ENCODE peak calls at places on chromosomes 5 and 9, in six cellular contexts. One of them, this sample, is unnamed.
A peak's percentile ranks its signal among the peaks of the same experiment; 100 is the strongest.

GRCh38 chr9:70133253-70134208 is 89.9 kb downstream of the MAMDC2 start:
- DNase-seq in CD8-positive, alpha-beta memory T cell: no peak
- DNase-seq in right atrium auricular region: no peak
- DNase-seq in adrenal gland: no peak
- DNase-seq in stomach: no peak
- DNase-seq in tibial nerve: no peak
- DNase-seq in this sample: no peak

GRCh38 chr5:80408475-80408875 is 611 bp downstream of the ZFYVE16 start:
- DNase-seq in adrenal gland: peak; percentile 78
- DNase-seq in right atrium auricular region: peak; percentile 61
- DNase-seq in stomach: peak; percentile 50
- DNase-seq in tibial nerve: peak; percentile 23
- DNase-seq in CD8-positive, alpha-beta memory T cell: peak; percentile 50
- DNase-seq in this sample: peak; percentile 60

GRCh38 chr5:122295138-122295537 is 16.9 kb upstream of the SNCAIP start:
- DNase-seq in tibial nerve: no peak
- DNase-seq in right atrium auricular region: no peak
- DNase-seq in adrenal gland: no peak
- DNase-seq in stomach: no peak
- DNase-seq in CD8-positive, alpha-beta memory T cell: no peak
- DNase-seq in this sample: no peak

GRCh38 chr9:17635115-17635890 is 56.4 kb downstream of the SH3GL2 start:
- DNase-seq in tibial nerve: no peak
- DNase-seq in adrenal gland: no peak
- DNase-seq in CD8-positive, alpha-beta memory T cell: no peak
- DNase-seq in right atrium auricular region: no peak
- DNase-seq in stomach: no peak
- DNase-seq in this sample: no peak

GRCh38 chr9:93098236-93098946 is 2.4 kb downstream of the CARD19 start:
- DNase-seq in tibial nerve: peak; percentile 72
- DNase-seq in adrenal gland: peak; percentile 90
- DNase-seq in stomach: peak; percentile 85
- DNase-seq in CD8-positive, alpha-beta memory T cell: peak; percentile 54
- DNase-seq in right atrium auricular region: peak; percentile 93
- DNase-seq in this sample: peak; percentile 86

GRCh38 chr9:6229186-6229585 is 13.6 kb downstream of the IL33 start:
- DNase-seq in right atrium auricular region: no peak
- DNase-seq in adrenal gland: no peak
- DNase-seq in CD8-positive, alpha-beta memory T cell: no peak
- DNase-seq in stomach: no peak
- DNase-seq in tibial nerve: no peak
- DNase-seq in this sample: no peak

GRCh38 chr9:72473474-72474241 is 47.8 kb upstream of the TMC1 start:
- DNase-seq in adrenal gland: no peak
- DNase-seq in tibial nerve: no peak
- DNase-seq in right atrium auricular region: no peak
- DNase-seq in CD8-positive, alpha-beta memory T cell: no peak
- DNase-seq in stomach: no peak
- DNase-seq in this sample: no peak

GRCh38 chr9:127796225-127796813 is 6.4 kb upstream of the FPGS start:
- DNase-seq in stomach: peak; percentile 58
- DNase-seq in tibial nerve: no peak
- DNase-seq in CD8-positive, alpha-beta memory T cell: no peak
- DNase-seq in right atrium auricular region: no peak
- DNase-seq in adrenal gland: peak; percentile 65
- DNase-seq in this sample: no peak

GRCh38 chr9:119941081-119941480 is 571.8 kb upstream of the BRINP1 start:
- DNase-seq in tibial nerve: no peak
- DNase-seq in CD8-positive, alpha-beta memory T cell: no peak
- DNase-seq in right atrium auricular region: no peak
- DNase-seq in adrenal gland: no peak
- DNase-seq in stomach: no peak
- DNase-seq in this sample: no peak

GRCh38 chr5:149432861-149433462 is 53.9 kb upstream of the IL17B start:
- DNase-seq in tibial nerve: no peak
- DNase-seq in CD8-positive, alpha-beta memory T cell: no peak
- DNase-seq in adrenal gland: no peak
- DNase-seq in stomach: no peak
- DNase-seq in right atrium auricular region: no peak
- DNase-seq in this sample: no peak

GRCh38 chr5:71938886-71939285 is 168.4 kb upstream of the MAP1B start:
- DNase-seq in CD8-positive, alpha-beta memory T cell: no peak
- DNase-seq in adrenal gland: no peak
- DNase-seq in stomach: peak; percentile 71
- DNase-seq in tibial nerve: no peak
- DNase-seq in right atrium auricular region: no peak
- DNase-seq in this sample: no peak

GRCh38 chr9:33446507-33447403 is 638 bp downstream of the AQP3 start:
- DNase-seq in adrenal gland: no peak
- DNase-seq in tibial nerve: no peak
- DNase-seq in right atrium auricular region: peak; percentile 64
- DNase-seq in CD8-positive, alpha-beta memory T cell: peak; percentile 47
- DNase-seq in stomach: peak; percentile 52
- DNase-seq in this sample: peak; percentile 33

GRCh38 chr5:179162351-179163235 is 102.4 kb downstream of the ZNF354C start:
- DNase-seq in CD8-positive, alpha-beta memory T cell: no peak
- DNase-seq in right atrium auricular region: no peak
- DNase-seq in adrenal gland: no peak
- DNase-seq in stomach: no peak
- DNase-seq in tibial nerve: no peak
- DNase-seq in this sample: no peak

GRCh38 chr9:115289757-115290208 is 171.8 kb upstream of the TNC start:
- DNase-seq in right atrium auricular region: no peak
- DNase-seq in tibial nerve: no peak
- DNase-seq in CD8-positive, alpha-beta memory T cell: no peak
- DNase-seq in stomach: no peak
- DNase-seq in adrenal gland: no peak
- DNase-seq in this sample: no peak

GRCh38 chr5:173878224-173878967 is 9.8 kb upstream of the CPEB4 start:
- DNase-seq in tibial nerve: no peak
- DNase-seq in right atrium auricular region: no peak
- DNase-seq in adrenal gland: no peak
- DNase-seq in stomach: peak; percentile 82
- DNase-seq in CD8-positive, alpha-beta memory T cell: no peak
- DNase-seq in this sample: peak; percentile 62

GRCh38 chr5:139104577-139105271 is 93.4 kb downstream of the SIL1 start:
- DNase-seq in right atrium auricular region: peak; percentile 72
- DNase-seq in stomach: no peak
- DNase-seq in CD8-positive, alpha-beta memory T cell: no peak
- DNase-seq in tibial nerve: peak; percentile 63
- DNase-seq in adrenal gland: peak; percentile 78
- DNase-seq in this sample: peak; percentile 48

GRCh38 chr5:60585618-60586017 is 114.3 kb downstream of the DEPDC1B start:
- DNase-seq in right atrium auricular region: no peak
- DNase-seq in tibial nerve: no peak
- DNase-seq in stomach: no peak
- DNase-seq in CD8-positive, alpha-beta memory T cell: no peak
- DNase-seq in adrenal gland: no peak
- DNase-seq in this sample: no peak

GRCh38 chr5:81021486-81021885 is 61.3 kb downstream of the RASGRF2 start:
- DNase-seq in stomach: no peak
- DNase-seq in tibial nerve: no peak
- DNase-seq in right atrium auricular region: no peak
- DNase-seq in CD8-positive, alpha-beta memory T cell: no peak
- DNase-seq in adrenal gland: no peak
- DNase-seq in this sample: no peak

GRCh38 chr9:135479469-135480052 is at the start of gene PPP1R26:
- DNase-seq in tibial nerve: no peak
- DNase-seq in stomach: peak; percentile 48
- DNase-seq in right atrium auricular region: no peak
- DNase-seq in CD8-positive, alpha-beta memory T cell: no peak
- DNase-seq in adrenal gland: peak; percentile 52
- DNase-seq in this sample: peak; percentile 45

GRCh38 chr9:37027582-37028424 is 6.3 kb downstream of the PAX5 start:
- DNase-seq in CD8-positive, alpha-beta memory T cell: peak; percentile 69
- DNase-seq in right atrium auricular region: no peak
- DNase-seq in stomach: peak; percentile 83
- DNase-seq in tibial nerve: peak; percentile 47
- DNase-seq in adrenal gland: peak; percentile 95
- DNase-seq in this sample: peak; percentile 82

GRCh38 chr9:3880851-3881250 is 355.1 kb upstream of the RFX3 start:
- DNase-seq in CD8-positive, alpha-beta memory T cell: no peak
- DNase-seq in adrenal gland: no peak
- DNase-seq in stomach: no peak
- DNase-seq in right atrium auricular region: no peak
- DNase-seq in tibial nerve: no peak
- DNase-seq in this sample: no peak

GRCh38 chr5:108430931-108431608 is 49.2 kb upstream of the FBXL17 start:
- DNase-seq in stomach: no peak
- DNase-seq in tibial nerve: no peak
- DNase-seq in CD8-positive, alpha-beta memory T cell: no peak
- DNase-seq in adrenal gland: no peak
- DNase-seq in right atrium auricular region: no peak
- DNase-seq in this sample: no peak

GRCh38 chr9:117494401-117495130 is 79.7 kb upstream of the ASTN2 start:
- DNase-seq in adrenal gland: no peak
- DNase-seq in right atrium auricular region: no peak
- DNase-seq in stomach: no peak
- DNase-seq in tibial nerve: no peak
- DNase-seq in CD8-positive, alpha-beta memory T cell: no peak
- DNase-seq in this sample: no peak

GRCh38 chr5:38468202-38468656 is 88.2 kb downstream of the LIFR start:
- DNase-seq in adrenal gland: no peak
- DNase-seq in tibial nerve: peak; percentile 60
- DNase-seq in right atrium auricular region: no peak
- DNase-seq in CD8-positive, alpha-beta memory T cell: no peak
- DNase-seq in stomach: no peak
- DNase-seq in this sample: no peak

GRCh38 chr5:452856-453710 is 10.1 kb downstream of the EXOC3 start:
- DNase-seq in tibial nerve: no peak
- DNase-seq in stomach: no peak
- DNase-seq in adrenal gland: no peak
- DNase-seq in right atrium auricular region: no peak
- DNase-seq in CD8-positive, alpha-beta memory T cell: no peak
- DNase-seq in this sample: peak; percentile 9

GRCh38 chr5:117682416-117682815 is 1107.8 kb upstream of the SEMA6A start:
- DNase-seq in right atrium auricular region: no peak
- DNase-seq in adrenal gland: no peak
- DNase-seq in CD8-positive, alpha-beta memory T cell: no peak
- DNase-seq in tibial nerve: no peak
- DNase-seq in stomach: no peak
- DNase-seq in this sample: no peak

GRCh38 chr9:89612566-89613278 is 7.9 kb downstream of the GADD45G start:
- DNase-seq in tibial nerve: no peak
- DNase-seq in CD8-positive, alpha-beta memory T cell: no peak
- DNase-seq in right atrium auricular region: no peak
- DNase-seq in adrenal gland: no peak
- DNase-seq in stomach: no peak
- DNase-seq in this sample: no peak

GRCh38 chr9:112035166-112035816 is 138.7 kb downstream of the UGCG start:
- DNase-seq in stomach: no peak
- DNase-seq in adrenal gland: no peak
- DNase-seq in right atrium auricular region: no peak
- DNase-seq in CD8-positive, alpha-beta memory T cell: no peak
- DNase-seq in tibial nerve: no peak
- DNase-seq in this sample: no peak

GRCh38 chr5:140432916-140433315 is 31.3 kb downstream of the ANKHD1 start:
- DNase-seq in tibial nerve: no peak
- DNase-seq in stomach: no peak
- DNase-seq in CD8-positive, alpha-beta memory T cell: no peak
- DNase-seq in adrenal gland: no peak
- DNase-seq in right atrium auricular region: no peak
- DNase-seq in this sample: no peak

GRCh38 chr5:62640437-62640836 is 61.8 kb downstream of the LRRC70 start:
- DNase-seq in adrenal gland: no peak
- DNase-seq in stomach: no peak
- DNase-seq in tibial nerve: no peak
- DNase-seq in right atrium auricular region: no peak
- DNase-seq in CD8-positive, alpha-beta memory T cell: no peak
- DNase-seq in this sample: no peak

GRCh38 chr9:123421211-123421585 is 65.2 kb downstream of the CRB2 start:
- DNase-seq in CD8-positive, alpha-beta memory T cell: no peak
- DNase-seq in stomach: no peak
- DNase-seq in adrenal gland: no peak
- DNase-seq in tibial nerve: no peak
- DNase-seq in right atrium auricular region: no peak
- DNase-seq in this sample: no peak
- H3K4me3 ChIP-seq in CD8-positive, alpha-beta memory T cell: no peak overlapping the region
- H3K4me3 ChIP-seq in stomach: no peak overlapping the region
- H3K4me3 ChIP-seq in adrenal gland: no peak overlapping the region
- H3K4me3 ChIP-seq in tibial nerve: no peak overlapping the region
- H3K4me3 ChIP-seq in right atrium auricular region: no peak overlapping the region
- H3K4me3 ChIP-seq in this sample: no peak overlapping the region

GRCh38 chr9:138003485-138004190 is 126.1 kb downstream of the CACNA1B start:
- DNase-seq in right atrium auricular region: peak; percentile 51
- DNase-seq in tibial nerve: no peak
- DNase-seq in adrenal gland: no peak
- DNase-seq in CD8-positive, alpha-beta memory T cell: no peak
- DNase-seq in stomach: peak; percentile 16
- DNase-seq in this sample: no peak
- H3K27me3 ChIP-seq in right atrium auricular region: no peaks in the 10 kb centered on the region
- H3K27me3 ChIP-seq in tibial nerve: no peaks in the 10 kb centered on the region
- H3K27me3 ChIP-seq in adrenal gland: peaks cover 4% of the 10 kb centered on the region
- H3K27me3 ChIP-seq in CD8-positive, alpha-beta memory T cell: no peaks in the 10 kb centered on the region
- H3K27me3 ChIP-seq in stomach: peaks cover 29% of the 10 kb centered on the region
- H3K27me3 ChIP-seq in this sample: peaks cover 53% of the 10 kb centered on the region

DNA sequence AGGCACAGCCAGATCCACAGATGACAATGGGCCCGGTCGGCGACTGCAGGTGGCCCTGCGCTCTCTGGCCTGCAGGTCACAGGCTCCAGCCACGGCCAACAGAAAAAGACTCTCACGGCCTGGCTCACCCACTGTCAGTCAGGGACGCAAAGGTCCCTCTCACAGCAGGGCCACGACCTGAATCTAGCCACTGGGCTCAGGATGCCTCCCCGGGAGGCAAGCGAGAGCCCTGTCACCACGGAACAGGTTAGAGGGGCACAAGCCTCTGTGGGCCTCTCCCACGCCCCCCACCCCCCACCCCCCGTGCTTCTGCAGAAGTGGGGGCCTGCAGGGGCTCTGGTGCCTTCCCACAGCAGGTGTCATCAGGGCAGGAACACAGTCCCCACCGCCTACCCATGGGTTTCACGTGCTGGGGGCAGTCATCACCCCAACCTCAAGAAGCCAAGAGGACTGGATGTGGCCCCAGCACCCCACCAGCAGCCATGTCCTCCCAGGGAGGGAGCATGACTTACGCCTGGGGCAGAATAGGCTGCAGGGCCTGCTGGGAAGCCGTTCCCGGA is 17.3 kb upstream of the EGFL7 start:
- DNase-seq in CD8-positive, alpha-beta memory T cell: no peak
- DNase-seq in adrenal gland: no peak
- DNase-seq in tibial nerve: no peak
- DNase-seq in stomach: no peak
- DNase-seq in right atrium auricular region: no peak
- DNase-seq in this sample: no peak
- H3K4me1 ChIP-seq in CD8-positive, alpha-beta memory T cell: peaks cover 8% of the 10 kb centered on the region
- H3K4me1 ChIP-seq in adrenal gland: peaks cover 5% of the 10 kb centered on the region
- H3K4me1 ChIP-seq in tibial nerve: no peaks in the 10 kb centered on the region
- H3K4me1 ChIP-seq in stomach: peaks cover 31% of the 10 kb centered on the region
- H3K4me1 ChIP-seq in right atrium auricular region: peaks cover 39% of the 10 kb centered on the region
- H3K4me1 ChIP-seq in this sample: peaks cover 78% of the 10 kb centered on the region

DNA sequence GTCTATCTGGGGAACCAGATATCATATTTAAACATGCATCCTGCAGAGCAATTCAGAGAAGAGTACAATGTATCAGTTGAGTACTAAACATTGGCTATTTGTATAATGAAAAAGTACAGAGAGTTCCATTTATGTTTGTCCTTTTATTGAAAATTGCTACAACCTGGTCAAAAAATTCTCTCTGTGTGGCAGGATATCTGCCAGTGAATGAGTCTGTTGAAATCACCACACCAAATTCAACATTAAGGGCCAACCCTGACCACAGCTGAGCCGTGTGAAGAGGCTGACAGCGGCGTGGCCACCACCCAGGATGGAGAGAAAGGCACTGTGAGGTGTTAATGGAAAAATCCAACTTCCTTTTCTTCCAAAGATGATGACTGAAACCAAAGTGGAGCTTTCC is 422.7 kb upstream of the PIK3R1 start:
- DNase-seq in right atrium auricular region: peak; percentile 76
- DNase-seq in stomach: no peak
- DNase-seq in adrenal gland: no peak
- DNase-seq in tibial nerve: peak; percentile 72
- DNase-seq in CD8-positive, alpha-beta memory T cell: no peak
- DNase-seq in this sample: peak; percentile 75
- H3K4me3 ChIP-seq in right atrium auricular region: no peak overlapping the region
- H3K4me3 ChIP-seq in stomach: no peak overlapping the region
- H3K4me3 ChIP-seq in adrenal gland: no peak overlapping the region
- H3K4me3 ChIP-seq in tibial nerve: no peak overlapping the region
- H3K4me3 ChIP-seq in CD8-positive, alpha-beta memory T cell: no peak overlapping the region
- H3K4me3 ChIP-seq in this sample: no peak overlapping the region

This sample was measured in left ventricle myocardium inferior.